ENCODE peak calls at places on chromosomes 4 and X, in nine cellular contexts. S is mesenchymal stem cell; F is activated CD8-positive, alpha-beta memory T cell treated with anti-CD3 and anti-CD28 coated beads for 4 hours; G is skeletal muscle cell; E is AG09319; O is upper lobe of right lung; N is CD4-positive, CD25-positive, alpha-beta regulatory T cell; B is cardiac fibroblast; R is NCI-H345. H is an unnamed sample.

GRCh38 chrX:81291996-81292395 is 90.1 kb downstream of the SH3BGRL start:
- DNase-seq in S (no peak), F (no peak), G (no peak), E (no peak), O (no peak), N (no peak), B (no peak), R (no peak), H (no peak)

GRCh38 chrX:32016195-32016594 is 944.4 kb upstream of the FTHL17 start:
- DNase-seq in S (no peak), F (no peak), G (no peak), E (no peak), O (no peak), N (no peak), B (no peak), R (no peak), H (no peak)

GRCh38 chrX:151703487-151703886 is 8.2 kb downstream of the PRRG3 start:
- DNase-seq in S (no peak), F (no peak), G (peak), E (no peak), O (no peak), N (no peak), B (peak), R (peak), H (no peak)

GRCh38 chr4:108045687-108046024 is 56.0 kb downstream of the HADH start:
- DNase-seq in S (no peak), F (no peak), G (no peak), E (no peak), O (no peak), N (no peak), B (peak), R (no peak), H (no peak)

GRCh38 chr4:39354178-39354503 is 12.0 kb downstream of the RFC1 start:
- DNase-seq in S (no peak), F (no peak), G (no peak), E (no peak), O (no peak), N (no peak), B (no peak), R (no peak), H (no peak)

GRCh38 chr4:6674500-6675149 is 19.1 kb upstream of the S100P start:
- DNase-seq in S (peak), F (no peak), G (no peak), E (no peak), O (no peak), N (peak), B (peak), R (peak), H (no peak)

GRCh38 chr4:165378763-165379631 is at the start of gene CPE:
- DNase-seq in S (peak), F (no peak), G (no peak), E (no peak), O (peak), N (peak), B (peak), R (peak), H (peak)

GRCh38 chrX:16853537-16853936 is 16.6 kb downstream of the RBBP7 start:
- DNase-seq in S (no peak), F (no peak), G (no peak), E (no peak), O (no peak), N (no peak), B (no peak), R (no peak), H (no peak)

GRCh38 chr4:164731827-164732474 is 22.0 kb upstream of the SMIM31 start:
- DNase-seq in S (peak), F (peak), G (peak), E (no peak), O (no peak), N (peak), B (peak), R (peak), H (peak)

GRCh38 chrX:149512225-149512885 is 7.2 kb upstream of the IDS start:
- DNase-seq in S (peak), F (no peak), G (no peak), E (no peak), O (peak), N (peak), B (peak), R (peak), H (no peak)

GRCh38 chr4:70838400-70838971 is 1.2 kb downstream of the GRSF1 start:
- DNase-seq in S (peak), F (no peak), G (no peak), E (no peak), O (no peak), N (no peak), B (peak), R (no peak), H (no peak)

GRCh38 chr4:128163177-128164117 is 102.3 kb downstream of the LARP1B start:
- DNase-seq in S (peak), F (no peak), G (peak), E (no peak), O (no peak), N (no peak), B (peak), R (no peak), H (no peak)

GRCh38 chr4:7805533-7806079 is 134.1 kb downstream of the AFAP1 start:
- DNase-seq in S (peak), F (no peak), G (peak), E (peak), O (peak), N (no peak), B (peak), R (peak), H (peak)

GRCh38 chrX:21666679-21667078 is 8.5 kb upstream of the KLHL34 start:
- DNase-seq in S (no peak), F (no peak), G (no peak), E (no peak), O (no peak), N (no peak), B (no peak), R (no peak), H (peak)

GRCh38 chr4:152591361-152591760 is 55.5 kb upstream of the FBXW7 start:
- DNase-seq in S (peak), F (no peak), G (peak), E (no peak), O (peak), N (no peak), B (peak), R (peak), H (no peak)

GRCh38 chr4:4618846-4619245 is 77.0 kb upstream of the STX18 start:
- DNase-seq in S (no peak), F (no peak), G (no peak), E (no peak), O (no peak), N (no peak), B (peak), R (no peak), H (no peak)

GRCh38 chr4:154622598-154622997 is 10.1 kb upstream of the FGG start:
- DNase-seq in S (peak), F (no peak), G (no peak), E (no peak), O (no peak), N (no peak), B (peak), R (peak), H (peak)

GRCh38 chr4:83083925-83084475 is 30.5 kb downstream of the PLAC8 start:
- DNase-seq in S (no peak), F (no peak), G (no peak), E (no peak), O (no peak), N (peak), B (peak), R (no peak), H (no peak)

GRCh38 chr4:79917246-79917645 is 155.8 kb downstream of the ANTXR2 start:
- DNase-seq in S (peak), F (no peak), G (peak), E (no peak), O (no peak), N (peak), B (peak), R (no peak), H (no peak)

GRCh38 chr4:53489279-53489889 is 101.9 kb downstream of the LNX1 start:
- DNase-seq in S (peak), F (no peak), G (no peak), E (no peak), O (no peak), N (no peak), B (peak), R (no peak), H (no peak)

GRCh38 chrX:136106920-136107534 is 40.3 kb upstream of the FHL1 start:
- DNase-seq in S (no peak), F (no peak), G (no peak), E (no peak), O (no peak), N (no peak), B (no peak), R (no peak), H (no peak)

GRCh38 chrX:3119376-3119775 is 78.1 kb downstream of the ARSF start:
- DNase-seq in S (no peak), F (no peak), G (no peak), E (no peak), O (no peak), N (no peak), B (no peak), R (no peak), H (no peak)

GRCh38 chr4:1136028-1136427 is 22.7 kb upstream of the RNF212 start:
- DNase-seq in S (peak), F (no peak), G (no peak), E (no peak), O (no peak), N (no peak), B (peak), R (no peak), H (no peak)

GRCh38 chr4:110609044-110609750 is 13.7 kb downstream of the PITX2 start:
- DNase-seq in S (peak), F (no peak), G (no peak), E (no peak), O (no peak), N (no peak), B (no peak), R (no peak), H (no peak)

GRCh38 chr4:98027827-98028226 is 115.4 kb downstream of the STPG2 start:
- DNase-seq in S (no peak), F (no peak), G (no peak), E (no peak), O (no peak), N (no peak), B (no peak), R (no peak), H (peak)

GRCh38 chr4:106478152-106478551 is 109.6 kb upstream of the GIMD1 start:
- DNase-seq in S (no peak), F (no peak), G (no peak), E (no peak), O (no peak), N (no peak), B (no peak), R (peak), H (no peak)

GRCh38 chrX:106670631-106671030 is 55.9 kb upstream of the RNF128 start:
- DNase-seq in S (no peak), F (no peak), G (peak), E (no peak), O (no peak), N (no peak), B (no peak), R (no peak), H (no peak)

GRCh38 chr4:112951362-112951962 is 98.0 kb upstream of the ANK2 start:
- DNase-seq in S (peak), F (no peak), G (no peak), E (no peak), O (no peak), N (no peak), B (peak), R (no peak), H (no peak)

GRCh38 chr4:48557478-48557877 is 67.4 kb downstream of the ZAR1 start:
- DNase-seq in S (no peak), F (no peak), G (no peak), E (no peak), O (no peak), N (no peak), B (no peak), R (no peak), H (no peak)

GRCh38 chr4:85677286-85677685 is 202.3 kb downstream of the ARHGAP24 start:
- DNase-seq in S (no peak), F (no peak), G (no peak), E (no peak), O (no peak), N (no peak), B (peak), R (no peak), H (no peak)

GRCh38 chr4:3229964-3230363 is 19.0 kb upstream of the MSANTD1 start:
- DNase-seq in S (no peak), F (no peak), G (no peak), E (no peak), O (no peak), N (no peak), B (no peak), R (no peak), H (no peak)

GRCh38 chr4:88158360-88159136 is at the start of gene ABCG2:
- DNase-seq in S (peak), F (no peak), G (no peak), E (peak), O (peak), N (peak), B (peak), R (peak), H (no peak)

H was measured in retinal pigment epithelial cell.